ENCODE peak calls at places on chromosomes 12 and 14, in nine cellular contexts. G is NCI-H510A treated with DMSO at 0.1 percent for 48 hours; Z is T-helper 2 cell; E is foreskin fibroblast; A is body of pancreas; C is stimulated activated CD4-positive, alpha-beta T cell treated with anti-CD3 and anti-CD28 coated beads, Interleukin-1b, Interleukin-23, amount 100 ng/mL, for 1 hour; Y is amniotic stem cell; Q is LHCN-M2; P is nucleus accumbens. B is an unnamed sample.

GRCh38 chr12:95083938-95084337 is 10.5 kb upstream of the NR2C1 start:
- DNase-seq in A (peak; percentile 44), Z (no peak), Y (no peak), G (no peak), C (no peak), E (peak; percentile 93), P (no peak), Q (peak; percentile 97), B (no peak)

GRCh38 chr12:131100031-131100674 is 146.4 kb downstream of the ADGRD1 start:
- DNase-seq in Q (no peak), G (no peak), C (no peak), Z (no peak), P (no peak), Y (no peak), E (no peak), A (no peak), B (no peak)

GRCh38 chr14:32934891-32935633 is 3.6 kb upstream of the NPAS3 start:
- DNase-seq in A (no peak), Y (no peak), P (no peak), G (peak; percentile 18), Q (no peak), C (no peak), E (peak; percentile 41), Z (no peak), B (no peak)

GRCh38 chr14:52954346-52955214 is 3.7 kb upstream of the FERMT2 start:
- DNase-seq in C (no peak), A (no peak), Q (no peak), P (no peak), Y (no peak), Z (no peak), G (no peak), E (no peak), B (no peak)

GRCh38 chr12:94704452-94704871 is 54.1 kb upstream of the TMCC3 start:
- DNase-seq in A (peak; percentile 48), E (peak; percentile 89), P (no peak), Y (no peak), C (no peak), Q (peak; percentile 80), G (peak; percentile 58), Z (no peak), B (peak; percentile 32)

GRCh38 chr12:88574278-88574677 is 6.0 kb downstream of the KITLG start:
- DNase-seq in C (no peak), P (no peak), Y (no peak), A (no peak), Q (no peak), G (no peak), Z (no peak), E (peak; percentile 35), B (no peak)

GRCh38 chr12:104462325-104462724 is 5.6 kb downstream of the CHST11 start:
- DNase-seq in Y (no peak), P (no peak), E (no peak), A (no peak), G (no peak), Z (peak; percentile 55), C (no peak), Q (no peak), B (no peak)

GRCh38 chr14:36238666-36239363 is 62.3 kb upstream of the PTCSC3 start:
- DNase-seq in Q (peak; percentile 50), G (no peak), P (no peak), Z (no peak), A (peak; percentile 5), E (peak; percentile 60), C (no peak), Y (no peak), B (peak; percentile 12)

GRCh38 chr12:113874326-113874725 is 91.8 kb downstream of the RBM19 start:
- DNase-seq in Z (no peak), P (no peak), Y (no peak), G (no peak), Q (no peak), A (no peak), E (no peak), C (no peak), B (no peak)

GRCh38 chr12:45305904-45306303 is 90.0 kb downstream of the ANO6 start:
- DNase-seq in E (no peak), A (no peak), P (no peak), Z (no peak), C (no peak), Q (no peak), Y (no peak), G (no peak), B (no peak)

GRCh38 chr12:75390156-75390898 is 562 bp upstream of the GLIPR1L2 start:
- DNase-seq in Y (no peak), P (no peak), A (no peak), G (no peak), Q (no peak), E (no peak), Z (no peak), C (no peak), B (no peak)

GRCh38 chr12:25957898-25958253 is 606 bp upstream of the RASSF8 start:
- DNase-seq in Z (no peak), G (no peak), P (no peak), Q (peak; percentile 81), C (no peak), A (no peak), Y (peak; percentile 72), E (peak; percentile 92), B (peak; percentile 49)

GRCh38 chr12:28050606-28051005 is 78.1 kb upstream of the PTHLH start:
- DNase-seq in Y (no peak), G (no peak), Q (no peak), C (no peak), Z (no peak), P (no peak), E (no peak), A (no peak), B (no peak)

GRCh38 chr12:42119085-42119633 is 25.5 kb downstream of the GXYLT1 start:
- DNase-seq in E (peak; percentile 88), Q (peak; percentile 79), Y (no peak), Z (peak; percentile 32), A (no peak), C (no peak), G (no peak), P (no peak), B (peak; percentile 70)

GRCh38 chr14:34053666-34054065 is 102.8 kb upstream of the EGLN3 start:
- DNase-seq in Z (no peak), A (peak; percentile 30), C (no peak), E (no peak), P (no peak), G (no peak), Y (no peak), Q (no peak), B (no peak)

GRCh38 chr12:26721800-26722199 is 111.2 kb downstream of the ITPR2 start:
- DNase-seq in A (no peak), G (peak; percentile 74), Y (no peak), Z (no peak), P (no peak), C (no peak), Q (no peak), E (peak; percentile 60), B (no peak)

GRCh38 chr12:16613199-16613598 is 7.2 kb upstream of the LMO3 start:
- DNase-seq in E (no peak), C (no peak), A (no peak), Y (no peak), Q (no peak), Z (no peak), P (no peak), G (no peak), B (no peak)

GRCh38 chr12:87152841-87153528 is 876.2 kb downstream of the C12orf50 start:
- DNase-seq in G (no peak), Y (no peak), E (no peak), A (no peak), Z (no peak), Q (no peak), C (no peak), P (no peak), B (no peak)

GRCh38 chr12:123478762-123479161 is 20.8 kb downstream of the SNRNP35 start:
- DNase-seq in E (peak; percentile 33), P (peak; percentile 82), C (no peak), Y (no peak), A (no peak), Q (peak; percentile 95), Z (no peak), G (no peak), B (no peak)

GRCh38 chr12:103423061-103423473 is 72.7 kb downstream of the C12orf42 start:
- DNase-seq in C (no peak), Y (no peak), P (no peak), A (no peak), E (no peak), Z (no peak), G (peak; percentile 80), Q (no peak), B (no peak)

GRCh38 chr14:88831285-88831684 is 6.8 kb downstream of the TTC8 start:
- DNase-seq in G (no peak), Z (no peak), E (peak; percentile 83), A (no peak), Q (peak; percentile 46), P (no peak), C (no peak), Y (peak; percentile 32), B (peak; percentile 44)

GRCh38 chr12:55068416-55069010 is 48.7 kb downstream of the NEUROD4 start:
- DNase-seq in A (peak; percentile 37), Z (peak; percentile 50), G (peak; percentile 55), Y (peak; percentile 20), E (peak; percentile 57), P (no peak), C (no peak), Q (peak; percentile 58), B (no peak)

GRCh38 chr12:68497112-68497511 is 113.6 kb upstream of the RAP1B start:
- DNase-seq in G (no peak), C (no peak), Z (peak; percentile 29), P (no peak), Q (no peak), Y (no peak), A (no peak), E (no peak), B (no peak)

GRCh38 chr14:105891631-105892452 is 365.5 kb downstream of the TMEM121 start:
- DNase-seq in E (no peak), A (no peak), Q (no peak), Y (no peak), G (no peak), P (no peak), C (no peak), Z (no peak), B (no peak)

GRCh38 chr14:50816419-50817047 is 14.4 kb downstream of the NIN start:
- DNase-seq in P (no peak), E (peak; percentile 73), Z (no peak), C (no peak), G (no peak), A (no peak), Q (peak; percentile 77), Y (no peak), B (no peak)

GRCh38 chr12:113867258-113867657 is 98.9 kb downstream of the RBM19 start:
- DNase-seq in Q (no peak), E (peak; percentile 39), Y (no peak), P (no peak), C (no peak), Z (no peak), A (no peak), G (no peak), B (no peak)

GRCh38 chr12:39723831-39724230 is 104.2 kb upstream of the ABCD2 start:
- DNase-seq in E (peak; percentile 28), G (no peak), Y (no peak), C (no peak), P (no peak), A (no peak), Z (peak; percentile 80), Q (peak; percentile 94), B (no peak)

GRCh38 chr12:74689071-74689655 is 151.5 kb downstream of the ATXN7L3B start:
- DNase-seq in Z (peak; percentile 22), G (peak; percentile 85), Q (peak; percentile 52), A (no peak), Y (peak; percentile 23), P (no peak), E (peak; percentile 71), C (no peak), B (peak; percentile 3)

GRCh38 chr14:96762650-96763049 is 34.5 kb upstream of the VRK1 start:
- DNase-seq in Z (peak; percentile 53), E (peak; percentile 55), A (peak; percentile 32), Q (peak; percentile 32), C (no peak), P (peak; percentile 34), Y (no peak), G (peak; percentile 35), B (no peak)

GRCh38 chr14:68958553-68958952 is 20.5 kb downstream of the ACTN1 start:
- DNase-seq in P (no peak), A (no peak), C (no peak), E (peak; percentile 29), G (no peak), Y (no peak), Q (peak; percentile 61), Z (no peak), B (no peak)

GRCh38 chr14:63383776-63384367 is 65.1 kb upstream of the GPHB5 start:
- DNase-seq in C (no peak), Q (no peak), Z (peak; percentile 85), P (no peak), A (no peak), E (no peak), G (no peak), Y (no peak), B (no peak)

B was measured in BJ.